ENCODE peak calls at places on chromosomes 16 and 17, in five cellular contexts. G is CD8-positive, alpha-beta memory T cell; S is upper lobe of left lung; Y is fibroblast of lung; D is left ventricle myocardium inferior. L is an unnamed sample.

GRCh38 chr17:55271958-55272710 is 7.4 kb downstream of the HLF start:
- DNase-seq in G (no peak), S (no peak), Y (no peak), D (no peak), L (no peak)

GRCh38 chr16:4511441-4512082 is 27.0 kb downstream of the CDIP1 start:
- DNase-seq in G (no peak), S (no peak), Y (peak), D (peak), L (no peak)

GRCh38 chr17:17834974-17835373 is 1.8 kb downstream of the SREBF1 start:
- DNase-seq in G (no peak), S (no peak), Y (no peak), D (no peak), L (no peak)

GRCh38 chr16:68860978-68861892 is 17.9 kb downstream of the TANGO6 start:
- DNase-seq in G (no peak), S (no peak), Y (no peak), D (no peak), L (no peak)

GRCh38 chr16:15955425-15955824 is 6.0 kb downstream of the ABCC1 start:
- DNase-seq in G (no peak), S (no peak), Y (no peak), D (no peak), L (no peak)

GRCh38 chr16:85321856-85322271 is 209.6 kb upstream of the CIBAR2 start:
- DNase-seq in G (no peak), S (peak), Y (peak), D (peak), L (no peak)

GRCh38 chr17:69608808-69609494 is 194.5 kb downstream of the MAP2K6 start:
- DNase-seq in G (no peak), S (no peak), Y (peak), D (no peak), L (no peak)

GRCh38 chr16:11978080-11978479 is 1.5 kb downstream of the SNX29 start:
- DNase-seq in G (no peak), S (no peak), Y (no peak), D (no peak), L (no peak)

GRCh38 chr16:85712841-85713240 is 24.1 kb upstream of the GINS2 start:
- DNase-seq in G (no peak), S (no peak), Y (no peak), D (no peak), L (no peak)

GRCh38 chr17:49496183-49496865 is 1.2 kb downstream of the NGFR start:
- DNase-seq in G (peak), S (peak), Y (peak), D (peak), L (no peak)

GRCh38 chr16:1100084-1100800 is 4.2 kb upstream of the C1QTNF8 start:
- DNase-seq in G (no peak), S (peak), Y (no peak), D (no peak), L (no peak)

GRCh38 chr17:75228847-75229246 is 23.4 kb downstream of the NUP85 start:
- DNase-seq in G (no peak), S (no peak), Y (no peak), D (no peak), L (no peak)

GRCh38 chr17:44773140-44773539 is 14.4 kb downstream of the ADAM11 start:
- DNase-seq in G (no peak), S (no peak), Y (no peak), D (no peak), L (no peak)

GRCh38 chr17:44774271-44775135 is 15.7 kb downstream of the ADAM11 start:
- DNase-seq in G (peak), S (peak), Y (peak), D (peak), L (peak)

GRCh38 chr17:44776628-44777393 is 18.0 kb downstream of the ADAM11 start:
- DNase-seq in G (no peak), S (no peak), Y (no peak), D (no peak), L (no peak)

GRCh38 chr17:44775838-44776621 is 17.2 kb downstream of the ADAM11 start:
- DNase-seq in G (no peak), S (no peak), Y (no peak), D (no peak), L (no peak)

GRCh38 chr17:44775136-44775837 is 16.5 kb downstream of the ADAM11 start:
- DNase-seq in G (peak), S (peak), Y (peak), D (peak), L (peak)
- H3K4me3 ChIP-seq in G (peak), S (peak), Y (peak), D (peak), L (peak)

GRCh38 chr17:32558328-32558955 is 71.6 kb downstream of the CDK5R1 start:
- DNase-seq in G (no peak), S (no peak), Y (no peak), D (no peak), L (peak)
- H3K4me3 ChIP-seq in G (no peak), S (no peak), Y (no peak), D (no peak), L (no peak)

GRCh38 chr17:33651631-33652030 is 358.5 kb upstream of the ASIC2 start:
- DNase-seq in G (no peak), S (no peak), Y (no peak), D (no peak), L (no peak)

GRCh38 chr17:33647976-33648375 is 354.9 kb upstream of the ASIC2 start:
- DNase-seq in G (no peak), S (no peak), Y (no peak), D (no peak), L (peak)

GRCh38 chr17:33657181-33657580 is 364.1 kb upstream of the ASIC2 start:
- DNase-seq in G (no peak), S (no peak), Y (no peak), D (no peak), L (no peak)

GRCh38 chr17:33653389-33653788 is 360.3 kb upstream of the ASIC2 start:
- DNase-seq in G (no peak), S (no peak), Y (no peak), D (no peak), L (no peak)
- H3K4me3 ChIP-seq in G (no peak), S (no peak), Y (no peak), D (no peak), L (no peak)

GRCh38 chr17:44170499-44171201 is at the start of gene ASB16:
- DNase-seq in G (no peak), S (no peak), Y (peak), D (peak), L (no peak)

GRCh38 chr17:44167181-44167861 is 3.2 kb upstream of the ASB16 start:
- DNase-seq in G (no peak), S (no peak), Y (no peak), D (no peak), L (no peak)

GRCh38 chr17:44171931-44172455 is 1.5 kb downstream of the ASB16 start:
- DNase-seq in G (no peak), S (no peak), Y (no peak), D (no peak), L (no peak)

GRCh38 chr17:44174427-44174826 is 3.9 kb downstream of the ASB16 start:
- DNase-seq in G (no peak), S (no peak), Y (no peak), D (no peak), L (no peak)

DNA sequence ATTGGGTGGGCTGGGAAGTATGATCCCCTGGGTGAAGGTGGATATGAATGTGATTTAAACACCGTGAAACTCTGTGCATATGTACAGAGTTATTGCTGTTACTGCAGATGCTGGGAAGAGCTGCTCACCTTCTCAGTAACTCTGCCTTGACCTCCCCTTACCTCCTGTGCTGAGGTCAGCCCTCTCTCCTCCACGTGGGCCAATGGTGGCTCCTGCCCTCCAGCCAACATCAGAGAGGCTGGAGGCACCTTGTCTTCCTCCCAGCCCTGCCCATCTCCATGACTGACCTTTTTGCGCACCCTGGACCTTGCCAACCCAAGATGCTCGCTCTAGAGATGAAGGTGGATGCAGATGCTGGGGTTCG is 387 bp upstream of the ASB16 start:
- DNase-seq in G (no peak), S (no peak), Y (no peak), D (no peak), L (no peak)
- H3K4me3 ChIP-seq in G (no peak), S (no peak), Y (peak), D (peak), L (no peak)

GRCh38 chr17:4247361-4247980 is 16.3 kb downstream of the ANKFY1 start:
- DNase-seq in G (no peak), S (no peak), Y (no peak), D (no peak), L (no peak)

GRCh38 chr17:4246674-4247073 is 17.1 kb downstream of the ANKFY1 start:
- DNase-seq in G (no peak), S (no peak), Y (no peak), D (no peak), L (no peak)

GRCh38 chr17:4249452-4250029 is 14.2 kb downstream of the ANKFY1 start:
- DNase-seq in G (peak), S (no peak), Y (peak), D (no peak), L (peak)

GRCh38 chr17:4248504-4249277 is 15.1 kb downstream of the ANKFY1 start:
- DNase-seq in G (no peak), S (no peak), Y (no peak), D (no peak), L (no peak)

DNA sequence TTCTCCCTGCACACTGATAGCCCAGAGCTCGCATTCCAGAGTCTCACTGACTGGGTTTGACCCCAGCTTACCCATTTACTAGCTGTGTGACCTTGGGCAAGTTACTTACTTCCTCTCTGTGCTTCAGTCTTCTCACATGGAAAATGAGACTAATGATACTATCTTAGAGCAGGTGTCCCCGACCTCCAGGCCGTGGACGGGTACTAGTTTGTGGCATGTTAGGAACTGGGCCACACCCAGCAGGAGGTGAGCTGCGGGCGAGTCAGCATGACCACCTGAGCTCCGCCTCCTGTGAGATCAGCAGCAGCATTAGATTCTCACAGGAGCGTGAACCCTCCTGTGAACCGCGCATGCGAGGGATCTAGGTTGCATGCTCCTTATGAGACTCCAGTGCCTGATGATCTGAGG is 15.8 kb downstream of the ANKFY1 start:
- DNase-seq in G (no peak), S (no peak), Y (no peak), D (no peak), L (no peak)
- H3K4me3 ChIP-seq in G (no peak), S (no peak), Y (no peak), D (no peak), L (no peak)

DNA sequence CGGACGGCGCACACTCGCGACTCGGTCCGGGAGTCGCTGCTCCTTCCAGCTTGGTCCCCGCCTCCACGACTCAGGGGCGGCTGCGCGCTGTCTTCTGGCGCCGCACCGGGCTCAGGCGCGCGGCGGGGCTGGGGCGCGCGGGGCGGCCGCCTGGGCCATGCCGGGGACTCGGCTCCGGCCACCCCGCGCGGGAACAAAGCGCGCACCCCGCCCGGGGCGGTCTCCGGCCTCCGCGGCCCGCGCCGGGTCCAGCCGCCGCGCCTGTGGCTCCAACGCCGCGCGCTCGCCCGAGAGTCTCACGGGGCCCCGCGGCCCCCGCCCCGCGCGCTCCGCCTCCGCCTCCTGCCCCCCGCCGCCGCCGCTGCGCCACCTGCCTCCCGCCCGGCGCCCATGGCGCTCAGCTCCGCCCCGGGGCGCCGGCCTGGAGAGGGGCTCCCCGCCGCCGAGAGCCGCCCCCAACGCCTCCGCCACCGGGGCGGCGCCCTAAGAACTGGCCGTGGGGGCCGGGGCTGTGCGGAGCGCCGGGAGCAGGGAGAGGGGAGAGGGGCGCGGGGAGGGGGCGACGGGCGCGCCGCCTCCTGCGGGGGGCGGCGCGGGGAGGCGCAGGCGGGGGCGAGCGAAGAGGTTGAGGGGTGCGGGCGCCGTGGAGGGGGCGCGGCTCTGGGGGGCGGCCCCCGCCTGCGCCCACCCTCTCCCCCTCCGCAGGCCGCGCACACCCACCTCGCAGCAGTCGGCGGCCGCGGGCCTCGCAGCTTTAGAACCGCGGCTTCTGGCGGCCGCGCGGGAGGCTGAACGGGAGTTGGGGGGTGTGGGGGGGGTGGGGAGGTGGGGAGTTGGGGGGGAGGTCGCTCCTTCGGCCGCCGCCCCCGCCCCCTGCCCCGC is 35.7 kb downstream of the CBFA2T3 start:
- DNase-seq in G (no peak), S (peak), Y (no peak), D (peak), L (no peak)
- H3K4me3 ChIP-seq in G (no peak), S (peak), Y (no peak), D (peak), L (peak)

L was measured in Jurkat, Clone E6-1.